ENCODE peak calls at places on chromosomes 11 and 22, in nine cellular contexts. H is foreskin keratinocyte, J is MCF 10A, P is HT-29, U is Panc1, I is dermis microvascular lymphatic vessel endothelial cell, E is transverse colon, W is right lobe of liver, S is iPS-NIHi11. F is an unnamed sample.

GRCh38 chr11:72777755-72778278 is 16.0 kb downstream of the STARD10 start:
- DNase-seq in H (no peak), J (no peak), P (no peak), U (no peak), I (no peak), E (peak), W (peak), S (no peak), F (no peak)

GRCh38 chr11:87005569-87005921 is 32.2 kb upstream of the TMEM135 start:
- DNase-seq in H (no peak), J (no peak), P (no peak), U (no peak), I (no peak), E (no peak), W (no peak), S (no peak), F (peak)

GRCh38 chr22:47397673-47398072 is 635.2 kb downstream of the TBC1D22A start:
- DNase-seq in H (no peak), J (no peak), P (no peak), U (no peak), I (no peak), E (no peak), W (peak), S (no peak), F (no peak)

GRCh38 chr11:134402910-134403309 is 9.1 kb downstream of the B3GAT1 start:
- DNase-seq in H (no peak), J (no peak), P (no peak), U (no peak), I (no peak), E (no peak), W (no peak), S (no peak), F (no peak)

GRCh38 chr11:27754035-27755017 is 54.1 kb upstream of the BDNF start:
- DNase-seq in H (no peak), J (peak), P (no peak), U (no peak), I (peak), E (no peak), W (no peak), S (no peak), F (peak)

GRCh38 chr22:49093192-49093880 is 734.3 kb downstream of the BRD1 start:
- DNase-seq in H (no peak), J (no peak), P (no peak), U (no peak), I (no peak), E (no peak), W (peak), S (no peak), F (no peak)

GRCh38 chr11:129950319-129951034 is 52.2 kb downstream of the PRDM10 start:
- DNase-seq in H (no peak), J (no peak), P (no peak), U (no peak), I (peak), E (peak), W (no peak), S (no peak), F (no peak)

GRCh38 chr11:64894070-64894811 is 15.8 kb upstream of the EHD1 start:
- DNase-seq in H (no peak), J (peak), P (peak), U (no peak), I (peak), E (peak), W (peak), S (peak), F (peak)

GRCh38 chr11:72189448-72190250 is 2.3 kb upstream of the FOLR1 start:
- DNase-seq in H (no peak), J (no peak), P (no peak), U (no peak), I (no peak), E (no peak), W (no peak), S (peak), F (no peak)

GRCh38 chr11:1930448-1930802 is 10.9 kb downstream of the TNNT3 start:
- DNase-seq in H (no peak), J (no peak), P (no peak), U (no peak), I (no peak), E (no peak), W (no peak), S (no peak), F (no peak)

GRCh38 chr22:31344369-31345330 is 1.5 kb downstream of the PATZ1 start:
- DNase-seq in H (peak), J (no peak), P (peak), U (no peak), I (peak), E (peak), W (peak), S (no peak), F (peak)

GRCh38 chr11:31397239-31397834 is 27.7 kb downstream of the DNAJC24 start:
- DNase-seq in H (peak), J (peak), P (peak), U (no peak), I (peak), E (no peak), W (no peak), S (peak), F (peak)

GRCh38 chr11:113587318-113587739 is 112.1 kb upstream of the DRD2 start:
- DNase-seq in H (peak), J (peak), P (peak), U (no peak), I (no peak), E (no peak), W (no peak), S (no peak), F (peak)

GRCh38 chr22:42685941-42686666 is 34.6 kb downstream of the A4GALT start:
- DNase-seq in H (no peak), J (peak), P (no peak), U (no peak), I (no peak), E (peak), W (no peak), S (peak), F (no peak)

GRCh38 chr22:29638678-29639077 is 35.2 kb downstream of the NF2 start:
- DNase-seq in H (no peak), J (no peak), P (no peak), U (no peak), I (no peak), E (no peak), W (no peak), S (no peak), F (no peak)

GRCh38 chr11:71977743-71978418 is 20.8 kb upstream of the IL18BP start:
- DNase-seq in H (peak), J (peak), P (peak), U (peak), I (peak), E (peak), W (no peak), S (peak), F (peak)

GRCh38 chr11:10752061-10752460 is 1.0 kb downstream of the CTR9 start:
- DNase-seq in H (peak), J (peak), P (peak), U (no peak), I (no peak), E (no peak), W (no peak), S (no peak), F (peak)

GRCh38 chr11:120807414-120808150 is 216.3 kb upstream of the TBCEL start:
- DNase-seq in H (peak), J (peak), P (peak), U (peak), I (peak), E (no peak), W (no peak), S (peak), F (peak)

GRCh38 chr22:40027191-40028097 is 32.7 kb downstream of the FAM83F start:
- DNase-seq in H (no peak), J (no peak), P (no peak), U (no peak), I (no peak), E (no peak), W (no peak), S (no peak), F (no peak)

GRCh38 chr22:49749227-49749626 is 78.4 kb downstream of the BRD1 start:
- DNase-seq in H (no peak), J (no peak), P (no peak), U (no peak), I (no peak), E (no peak), W (no peak), S (no peak), F (no peak)

GRCh38 chr11:69089258-69089657 is 40.5 kb downstream of the TPCN2 start:
- DNase-seq in H (no peak), J (peak), P (no peak), U (no peak), I (peak), E (no peak), W (no peak), S (no peak), F (peak)

GRCh38 chr22:23243006-23243573 is 62.8 kb downstream of the BCR start:
- DNase-seq in H (no peak), J (no peak), P (no peak), U (no peak), I (no peak), E (no peak), W (no peak), S (peak), F (no peak)

GRCh38 chr11:117204283-117205080 is 5.3 kb downstream of the TAGLN start:
- DNase-seq in H (no peak), J (no peak), P (no peak), U (no peak), I (no peak), E (no peak), W (no peak), S (no peak), F (no peak)

GRCh38 chr11:102560555-102561011 is 30.0 kb upstream of the MMP7 start:
- DNase-seq in H (peak), J (peak), P (peak), U (no peak), I (no peak), E (peak), W (no peak), S (no peak), F (peak)

GRCh38 chr11:88402192-88402715 is 64.7 kb upstream of the CTSC start:
- DNase-seq in H (peak), J (peak), P (no peak), U (no peak), I (peak), E (no peak), W (no peak), S (no peak), F (peak)

GRCh38 chr11:9923280-9923679 is 259.4 kb downstream of the SWAP70 start:
- DNase-seq in H (no peak), J (no peak), P (no peak), U (no peak), I (no peak), E (no peak), W (no peak), S (peak), F (no peak)

GRCh38 chr22:20219667-20220628 is 48.2 kb downstream of the RTN4R start:
- DNase-seq in H (no peak), J (no peak), P (peak), U (no peak), I (no peak), E (no peak), W (no peak), S (no peak), F (no peak)

GRCh38 chr22:38423512-38424503 is 31.2 kb downstream of the KCNJ4 start:
- DNase-seq in H (peak), J (peak), P (peak), U (no peak), I (no peak), E (peak), W (no peak), S (no peak), F (peak)

GRCh38 chr11:91435694-91436375 is 788.8 kb upstream of the FAT3 start:
- DNase-seq in H (no peak), J (peak), P (peak), U (no peak), I (no peak), E (no peak), W (no peak), S (no peak), F (peak)

GRCh38 chr11:45083544-45084087 is 62.8 kb upstream of the PRDM11 start:
- DNase-seq in H (no peak), J (peak), P (peak), U (no peak), I (peak), E (no peak), W (no peak), S (peak), F (peak)

GRCh38 chr22:45948081-45948648 is 28.8 kb downstream of the WNT7B start:
- DNase-seq in H (no peak), J (no peak), P (no peak), U (no peak), I (no peak), E (no peak), W (no peak), S (no peak), F (no peak)

GRCh38 chr11:102850973-102851745 is 7.8 kb upstream of the MMP3 start:
- DNase-seq in H (peak), J (peak), P (no peak), U (no peak), I (no peak), E (peak), W (no peak), S (no peak), F (peak)

GRCh38 chr11:2258501-2259465 is 11.6 kb downstream of the ASCL2 start:
- DNase-seq in H (no peak), J (no peak), P (no peak), U (no peak), I (no peak), E (no peak), W (peak), S (no peak), F (no peak)